ENCODE peak calls at places on chromosomes 3 and 15, in ten cellular contexts. E is esophagus squamous epithelium; T is smooth muscle cell of the brain vasculature; P is mammary epithelial cell; Z is neural progenitor cell; I is GM12891; M is A549; C is stimulated activated effector memory CD8-positive, alpha-beta T cell treated with anti-CD3 and anti-CD28 coated beads, Interleukin-12 subunit alpha, Interleukin-12 subunit beta, amount 100 ng/mL, for 72 hours; F is NCI-H524 treated with DMSO at 0.1 percent for 48 hours; J is RPMI8226. V is an unnamed sample.

GRCh38 chr3:158742861-158743260 is 10.6 kb upstream of the RARRES1 start:
- DNase-seq in E (no peak), T (no peak), P (no peak), Z (no peak), I (no peak), M (no peak), C (no peak), F (no peak), J (no peak), V (no peak)

GRCh38 chr15:30896211-30896606 is 7.5 kb upstream of the FAN1 start:
- DNase-seq in E (no peak), T (no peak), P (no peak), Z (no peak), I (no peak), M (no peak), C (no peak), F (no peak), J (no peak), V (no peak)

GRCh38 chr15:78628227-78628626 is 7.4 kb upstream of the CHRNA3 start:
- DNase-seq in E (no peak), T (no peak), P (no peak), Z (no peak), I (no peak), M (no peak), C (no peak), F (no peak), J (no peak), V (no peak)

GRCh38 chr3:31777092-31777491 is 204.0 kb downstream of the OSBPL10 start:
- DNase-seq in E (no peak), T (no peak), P (peak), Z (no peak), I (no peak), M (no peak), C (no peak), F (no peak), J (no peak), V (no peak)

GRCh38 chr15:25242957-25243799 is 195.6 kb downstream of the UBE3A start:
- DNase-seq in E (no peak), T (no peak), P (no peak), Z (no peak), I (no peak), M (no peak), C (no peak), F (no peak), J (no peak), V (no peak)

GRCh38 chr3:123389338-123389910 is 59.5 kb downstream of the ADCY5 start:
- DNase-seq in E (no peak), T (no peak), P (no peak), Z (no peak), I (no peak), M (no peak), C (no peak), F (no peak), J (no peak), V (no peak)

GRCh38 chr3:13498354-13499060 is 18.4 kb downstream of the HDAC11 start:
- DNase-seq in E (no peak), T (no peak), P (no peak), Z (no peak), I (no peak), M (no peak), C (no peak), F (no peak), J (no peak), V (no peak)

GRCh38 chr15:98085003-98085639 is 124.6 kb downstream of the ARRDC4 start:
- DNase-seq in E (no peak), T (peak), P (peak), Z (peak), I (no peak), M (peak), C (no peak), F (peak), J (peak), V (peak)

GRCh38 chr3:193129607-193130006 is 111.4 kb upstream of the PLAAT1 start:
- DNase-seq in E (no peak), T (no peak), P (no peak), Z (no peak), I (no peak), M (peak), C (no peak), F (no peak), J (no peak), V (no peak)

GRCh38 chr15:37823601-37824275 is 110.7 kb upstream of the TMCO5A start:
- DNase-seq in E (no peak), T (no peak), P (no peak), Z (no peak), I (no peak), M (no peak), C (no peak), F (no peak), J (no peak), V (no peak)

GRCh38 chr3:81393251-81393650 is 368.2 kb downstream of the GBE1 start:
- DNase-seq in E (no peak), T (no peak), P (no peak), Z (no peak), I (no peak), M (no peak), C (no peak), F (no peak), J (no peak), V (no peak)

GRCh38 chr3:151863611-151864010 is 9.8 kb upstream of the SUCNR1 start:
- DNase-seq in E (no peak), T (no peak), P (no peak), Z (no peak), I (no peak), M (no peak), C (no peak), F (no peak), J (no peak), V (no peak)

GRCh38 chr3:161893972-161894371 is 397.4 kb downstream of the OTOL1 start:
- DNase-seq in E (no peak), T (no peak), P (no peak), Z (no peak), I (no peak), M (no peak), C (no peak), F (no peak), J (no peak), V (no peak)

GRCh38 chr3:155941354-155941753 is 70.9 kb downstream of the GMPS start:
- DNase-seq in E (no peak), T (no peak), P (no peak), Z (no peak), I (no peak), M (no peak), C (no peak), F (no peak), J (no peak), V (no peak)

GRCh38 chr3:31226331-31226730 is 306.4 kb upstream of the STT3B start:
- DNase-seq in E (no peak), T (no peak), P (no peak), Z (no peak), I (no peak), M (no peak), C (no peak), F (no peak), J (no peak), V (no peak)

GRCh38 chr15:48395532-48396011 is 64.3 kb downstream of the DUT start:
- DNase-seq in E (no peak), T (no peak), P (peak), Z (no peak), I (no peak), M (no peak), C (no peak), F (no peak), J (no peak), V (no peak)

GRCh38 chr3:38647217-38647970 is 2.1 kb downstream of the SCN5A start:
- DNase-seq in E (no peak), T (no peak), P (no peak), Z (no peak), I (no peak), M (no peak), C (no peak), F (no peak), J (no peak), V (no peak)

GRCh38 chr15:78930577-78931388 is 14.1 kb downstream of the CTSH start:
- DNase-seq in E (no peak), T (no peak), P (peak), Z (no peak), I (no peak), M (peak), C (no peak), F (no peak), J (peak), V (peak)

GRCh38 chr3:3170998-3171397 is 8.5 kb downstream of the CRBN start:
- DNase-seq in E (no peak), T (peak), P (peak), Z (peak), I (no peak), M (peak), C (no peak), F (no peak), J (peak), V (peak)